ENCODE peak calls at places on chromosomes 5 and 9, in four cellular contexts. M is K562, C is HepG2, X is H1. L is an unnamed sample.

GRCh38 chr9:135326141-135326540 is 153.4 kb upstream of the PPP1R26 start:
- DNase-seq in M (no peak), C (no peak), X (no peak), L (no peak)

GRCh38 chr5:139733698-139734491 is 61.7 kb upstream of the PSD2 start:
- DNase-seq in M (no peak), C (peak; percentile 98), X (peak; percentile 59), L (no peak)

GRCh38 chr9:13484186-13484585 is 204.7 kb upstream of the MPDZ start:
- DNase-seq in M (no peak), C (no peak), X (no peak), L (no peak)

GRCh38 chr5:154276236-154276792 is 85.8 kb downstream of the GALNT10 start:
- DNase-seq in M (no peak), C (no peak), X (no peak), L (no peak)

GRCh38 chr5:179129607-179130071 is 69.5 kb downstream of the ZNF354C start:
- DNase-seq in M (no peak), C (no peak), X (no peak), L (no peak)

GRCh38 chr9:136254381-136255165 is 9.0 kb upstream of the QSOX2 start:
- DNase-seq in M (no peak), C (no peak), X (no peak), L (no peak)

GRCh38 chr5:147879784-147880183 is 1.3 kb downstream of the SCGB3A2 start:
- DNase-seq in M (no peak), C (no peak), X (no peak), L (no peak)

GRCh38 chr5:135229679-135230132 is 169.3 kb downstream of the MACROH2A1 start:
- DNase-seq in M (no peak), C (peak; percentile 85), X (no peak), L (no peak)

GRCh38 chr5:134111741-134112647 is 2.5 kb upstream of the TCF7 start:
- DNase-seq in M (peak; percentile 66), C (no peak), X (no peak), L (no peak)

GRCh38 chr5:148559461-148559860 is 94.9 kb downstream of the HTR4 start:
- DNase-seq in M (no peak), C (no peak), X (no peak), L (no peak)

GRCh38 chr9:2018764-2019548 is 3.8 kb downstream of the SMARCA2 start:
- DNase-seq in M (no peak), C (no peak), X (no peak), L (no peak)

GRCh38 chr5:71778678-71779276 is 59.7 kb downstream of the CARTPT start:
- DNase-seq in M (no peak), C (peak; percentile 15), X (no peak), L (no peak)

GRCh38 chr9:19409406-19410194 is 791 bp downstream of the ACER2 start:
- DNase-seq in M (peak; percentile 47), C (peak; percentile 43), X (no peak), L (no peak)

GRCh38 chr9:89364664-89365531 is 46.6 kb downstream of the SECISBP2 start:
- DNase-seq in M (no peak), C (no peak), X (no peak), L (no peak)

GRCh38 chr9:137843355-137843754 is 34.2 kb upstream of the CACNA1B start:
- DNase-seq in M (no peak), C (no peak), X (no peak), L (no peak)

GRCh38 chr9:13804532-13804931 is 509.4 kb downstream of the NFIB start:
- DNase-seq in M (no peak), C (no peak), X (no peak), L (no peak)

GRCh38 chr5:142015781-142016533 is 3.1 kb upstream of the GNPDA1 start:
- DNase-seq in M (no peak), C (no peak), X (no peak), L (no peak)

GRCh38 chr9:33858346-33858869 is 41.4 kb downstream of the UBE2R2 start:
- DNase-seq in M (no peak), C (no peak), X (peak; percentile 28), L (no peak)
- TF ChIP-seq RFX5 in M (no peak), C (no peak), X (no peak), L (no peak)

GRCh38 chr5:86971034-86971511 is 296.6 kb upstream of the RASA1 start:
- DNase-seq in M (no peak), C (peak; percentile 3), X (no peak), L (no peak)
- TF ChIP-seq KDM1A in M (peak; percentile 71), C (no peak), X (no peak), L (no peak)

GRCh38 chr5:125251703-125252102 is 505.3 kb upstream of the ZNF608 start:
- DNase-seq in M (no peak), C (no peak), X (no peak), L (no peak)
- TF ChIP-seq GABPA in M (no peak), C (no peak), X (no peak), L (no peak)

DNA sequence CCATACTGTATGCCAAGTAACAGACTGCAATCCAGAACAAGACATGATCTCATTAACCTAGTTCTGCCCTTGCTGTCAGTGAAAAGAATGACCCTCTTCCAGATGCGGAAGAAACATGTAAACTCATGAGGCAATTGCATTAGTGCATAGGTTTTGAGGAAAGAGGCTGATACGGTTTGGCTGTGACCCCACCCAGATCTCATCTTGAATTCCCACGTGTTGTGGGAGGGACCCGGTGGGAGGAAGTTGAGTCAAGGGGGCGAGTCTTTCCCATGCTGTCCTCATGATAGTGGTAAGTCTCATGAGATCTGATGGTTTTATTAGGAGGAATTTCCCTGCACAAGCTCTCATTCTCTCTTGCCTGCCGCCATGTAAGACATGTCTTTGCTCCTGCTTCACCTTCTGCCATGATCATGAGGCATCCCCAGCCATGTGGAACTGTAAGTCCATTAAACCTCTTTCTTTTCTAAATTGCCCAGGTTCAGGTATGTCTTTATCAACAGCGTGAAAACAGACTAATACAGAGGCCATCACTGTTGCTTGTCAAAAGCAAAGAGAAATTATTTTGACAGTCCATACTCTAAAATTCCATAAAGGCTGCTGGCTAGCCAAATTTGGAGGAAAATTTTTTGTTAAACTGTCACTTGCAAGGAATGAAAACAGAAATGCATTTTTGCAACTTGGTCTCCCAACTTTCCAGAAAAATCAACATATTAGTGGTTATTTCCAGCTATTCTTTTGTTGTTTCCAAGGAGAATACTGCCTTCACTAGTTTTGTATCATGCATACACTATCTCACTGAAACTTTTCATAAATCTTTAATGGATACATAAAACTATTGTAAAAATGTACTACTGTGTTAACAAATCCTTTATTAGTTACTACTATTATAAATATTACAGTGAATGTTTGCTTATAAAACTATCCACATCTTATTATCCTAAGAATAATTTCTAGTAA is 3.2 kb upstream of the ARL15 start:
- DNase-seq in M (peak; percentile 54), C (no peak), X (no peak), L (no peak)
- TF ChIP-seq RFX5 in M (no peak), C (no peak), X (no peak), L (no peak)

GRCh38 chr9:72925126-72925810 is 27.6 kb downstream of the ALDH1A1 start:
- DNase-seq in M (no peak), C (peak; percentile 79), X (no peak), L (no peak)
- TF ChIP-seq KDM1A in M (no peak), C (no peak), X (no peak), L (no peak)

GRCh38 chr5:93511445-93511844 is 69.6 kb downstream of the NR2F1-AS1 start:
- DNase-seq in M (no peak), C (peak; percentile 4), X (no peak), L (no peak)

GRCh38 chr5:93513298-93513697 is 67.7 kb downstream of the NR2F1-AS1 start:
- DNase-seq in M (no peak), C (no peak), X (no peak), L (no peak)

GRCh38 chr5:93512799-93513198 is 68.2 kb downstream of the NR2F1-AS1 start:
- DNase-seq in M (no peak), C (no peak), X (no peak), L (no peak)

GRCh38 chr5:93510626-93511420 is 70.2 kb downstream of the NR2F1-AS1 start:
- DNase-seq in M (no peak), C (no peak), X (no peak), L (no peak)
- TF ChIP-seq GABPA in M (no peak), C (no peak), X (no peak), L (no peak)

GRCh38 chr5:163917741-163918140 is 412.3 kb downstream of the MAT2B start:
- DNase-seq in M (no peak), C (no peak), X (no peak), L (no peak)
- TF ChIP-seq RFX5 in M (no peak), C (no peak), X (no peak), L (no peak)

GRCh38 chr9:36835271-36835996 is 198.6 kb downstream of the PAX5 start:
- DNase-seq in M (no peak), C (no peak), X (no peak), L (no peak)
- TF ChIP-seq KDM1A in M (no peak), C (no peak), X (no peak), L (no peak)